ENCODE peak calls at places on chromosomes 16 and 17, in four cellular contexts. E is IMR-90, Y is breast epithelium, F is stomach. L is an unnamed sample. For H3K4me1, the result is how much of the 10 kb centered on the place peaks cover.

GRCh38 chr16:11164482-11165270 is 91.3 kb downstream of the SOCS1 start:
- DNase-seq in E (no peak), Y (no peak), F (peak), L (no peak)

GRCh38 chr16:23020084-23020483 is 129.2 kb downstream of the USP31 start:
- DNase-seq in E (no peak), Y (no peak), F (no peak), L (peak)

GRCh38 chr16:53754938-53755910 is 51.3 kb downstream of the FTO start:
- DNase-seq in E (peak), Y (no peak), F (peak), L (no peak)

GRCh38 chr16:58028541-58029070 is 3.1 kb downstream of the MMP15 start:
- DNase-seq in E (no peak), Y (no peak), F (no peak), L (no peak)

GRCh38 chr17:12983986-12984932 is 33.6 kb downstream of the ELAC2 start:
- DNase-seq in E (peak), Y (no peak), F (no peak), L (peak)

GRCh38 chr17:7022791-7023571 is at the start of gene BCL6B:
- DNase-seq in E (no peak), Y (no peak), F (no peak), L (no peak)

GRCh38 chr16:49003992-49004391 is 277.6 kb downstream of the CBLN1 start:
- DNase-seq in E (no peak), Y (no peak), F (no peak), L (no peak)

GRCh38 chr17:80991645-80992076 is at the start of gene CHMP6:
- DNase-seq in E (peak), Y (no peak), F (peak), L (peak)

GRCh38 chr17:38704645-38705522 is at the start of gene MLLT6:
- DNase-seq in E (peak), Y (peak), F (peak), L (peak)

GRCh38 chr17:5032865-5033264 is 2.4 kb downstream of the SLC52A1 start:
- DNase-seq in E (no peak), Y (no peak), F (no peak), L (no peak)

GRCh38 chr17:20179031-20179430 is 169.9 kb downstream of the SPECC1 start:
- DNase-seq in E (no peak), Y (no peak), F (no peak), L (no peak)

GRCh38 chr16:89727406-89728120 is 6.2 kb downstream of the ZNF276 start:
- DNase-seq in E (no peak), Y (no peak), F (no peak), L (no peak)

GRCh38 chr16:82756283-82756599 is 129.5 kb downstream of the CDH13 start:
- DNase-seq in E (peak), Y (no peak), F (no peak), L (no peak)

GRCh38 chr16:73192227-73192894 is 144.4 kb upstream of the ZFHX3 start:
- DNase-seq in E (no peak), Y (no peak), F (no peak), L (no peak)

GRCh38 chr17:45888392-45888791 is 6.0 kb upstream of the MAPT start:
- DNase-seq in E (no peak), Y (no peak), F (no peak), L (no peak)

GRCh38 chr17:40793800-40794199 is 6.0 kb downstream of the KRT28 start:
- DNase-seq in E (no peak), Y (no peak), F (no peak), L (no peak)

GRCh38 chr17:75614006-75614405 is 19.2 kb upstream of the SMIM5 start:
- DNase-seq in E (no peak), Y (no peak), F (no peak), L (no peak)

GRCh38 chr17:44807817-44808155 is 22.3 kb downstream of the GJC1 start:
- DNase-seq in E (no peak), Y (no peak), F (no peak), L (no peak)

GRCh38 chr16:22353188-22353919 is 21.1 kb downstream of the CDR2 start:
- DNase-seq in E (peak), Y (no peak), F (no peak), L (no peak)

GRCh38 chr16:74448990-74449389 is 27.7 kb upstream of the CLEC18B start:
- DNase-seq in E (peak), Y (no peak), F (peak), L (peak)

GRCh38 chr16:74449470-74449869 is 28.2 kb upstream of the CLEC18B start:
- DNase-seq in E (peak), Y (no peak), F (no peak), L (no peak)

GRCh38 chr16:74450236-74450635 is 29.0 kb upstream of the CLEC18B start:
- DNase-seq in E (no peak), Y (no peak), F (no peak), L (no peak)

GRCh38 chr16:74451951-74452758 is 30.9 kb upstream of the CLEC18B start:
- DNase-seq in E (no peak), Y (no peak), F (no peak), L (no peak)

DNA sequence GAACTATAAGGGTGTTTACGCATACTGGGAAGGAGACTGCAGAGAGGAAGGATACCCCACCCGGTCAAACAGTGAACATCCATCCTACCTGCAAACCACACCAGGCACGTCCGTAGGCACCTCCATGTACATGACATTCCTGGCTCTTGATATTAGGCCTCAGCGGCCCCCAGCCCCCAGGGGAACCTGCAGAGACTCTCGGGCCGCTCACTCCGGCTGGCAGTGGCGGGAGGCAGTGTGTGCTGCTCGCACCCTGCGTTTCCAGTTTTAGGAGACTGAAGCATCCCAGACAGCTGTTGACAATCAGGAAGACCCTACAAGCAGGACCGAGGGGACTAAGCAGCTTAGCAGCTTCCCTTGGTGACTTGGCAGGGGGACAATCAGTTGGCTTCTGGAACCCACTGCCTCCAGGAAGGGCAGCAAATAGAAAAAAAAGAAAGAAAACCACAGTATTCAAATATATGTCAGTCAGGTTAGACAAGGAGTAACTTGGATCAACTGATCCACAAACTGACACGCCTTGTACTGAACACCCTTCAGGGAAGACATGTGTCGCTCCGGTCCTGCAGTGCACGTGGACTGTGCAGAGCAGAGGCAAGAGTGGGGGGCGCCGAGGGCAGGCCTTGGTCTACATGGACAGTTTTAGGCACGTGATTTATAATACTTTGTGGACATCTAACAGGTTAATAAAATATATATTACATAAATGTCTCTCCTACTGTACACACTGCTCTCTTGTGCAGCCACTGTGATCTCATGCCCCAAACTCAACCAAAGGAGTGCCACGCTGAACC is 29.9 kb upstream of the CLEC18B start:
- DNase-seq in E (no peak), Y (no peak), F (no peak), L (no peak)
- TF ChIP-seq POLR2A in E (no peak), Y (no peak), F (no peak), L (no peak)

DNA sequence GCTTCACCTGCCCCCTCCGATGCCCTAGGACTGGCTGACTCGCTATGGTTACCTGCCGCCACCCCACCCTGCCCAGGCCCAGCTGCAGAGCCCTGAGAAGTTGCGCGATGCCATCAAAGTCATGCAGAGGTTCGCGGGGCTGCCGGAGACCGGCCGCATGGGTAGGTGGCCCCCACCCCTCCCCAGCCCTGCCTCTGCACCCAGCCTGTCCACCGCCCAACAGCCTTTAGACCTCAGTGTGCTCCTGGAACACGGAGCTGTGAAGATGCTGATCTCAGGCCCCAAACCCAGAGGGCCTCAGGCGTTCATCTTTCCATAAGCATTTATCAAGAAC is 993 bp downstream of the MMP25 start:
- DNase-seq in E (no peak), Y (no peak), F (no peak), L (no peak)
- H3K4me1 ChIP-seq in E (under half), Y (under half), F (under half), L (under half)

GRCh38 chr16:18809165-18809564 is 7.8 kb upstream of the ARL6IP1 start:
- DNase-seq in E (no peak), Y (no peak), F (no peak), L (no peak)

GRCh38 chr16:18804540-18804939 is 3.2 kb upstream of the ARL6IP1 start:
- DNase-seq in E (no peak), Y (no peak), F (no peak), L (no peak)

GRCh38 chr16:18803569-18804462 is 2.5 kb upstream of the ARL6IP1 start:
- DNase-seq in E (peak), Y (no peak), F (no peak), L (no peak)

GRCh38 chr16:18802755-18803218 is 1.4 kb upstream of the ARL6IP1 start:
- DNase-seq in E (no peak), Y (no peak), F (no peak), L (no peak)

DNA sequence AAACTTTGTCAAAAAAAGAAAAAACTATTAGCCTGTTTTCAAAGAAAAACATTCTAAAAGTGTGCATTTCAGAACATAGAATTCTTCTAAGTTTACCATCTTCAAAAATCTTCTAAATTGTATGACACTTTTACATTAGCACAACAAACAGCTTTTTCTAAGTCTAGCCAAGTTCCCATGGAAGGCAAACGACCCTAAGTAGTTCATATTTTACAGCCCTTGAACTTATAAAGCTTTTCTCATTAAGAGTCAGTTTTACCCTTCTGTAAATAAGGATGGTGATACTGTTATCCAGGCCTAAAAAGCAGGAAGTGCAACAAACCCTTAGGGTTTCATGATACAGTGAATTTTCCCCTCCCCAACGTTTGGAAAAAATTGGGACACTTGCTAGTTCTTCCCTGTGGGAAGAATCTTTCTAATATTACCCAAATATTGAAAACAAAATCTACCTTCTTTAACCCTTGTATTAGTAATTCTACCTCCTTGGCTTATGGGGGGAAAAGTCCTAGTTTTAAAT is 4.0 kb upstream of the ARL6IP1 start:
- DNase-seq in E (no peak), Y (no peak), F (no peak), L (no peak)
- H3K4me3 ChIP-seq in E (no peak), Y (no peak), F (no peak), L (no peak)

GRCh38 chr16:67930191-67930590 is 1.5 kb downstream of the CTRL start:
- DNase-seq in E (no peak), Y (no peak), F (no peak), L (no peak)

GRCh38 chr16:67932462-67932840 is 789 bp upstream of the CTRL start:
- DNase-seq in E (no peak), Y (no peak), F (no peak), L (no peak)

GRCh38 chr16:67930678-67931211 is 917 bp downstream of the CTRL start:
- DNase-seq in E (no peak), Y (no peak), F (no peak), L (no peak)

GRCh38 chr16:67933805-67934204 is 2.1 kb upstream of the CTRL start:
- DNase-seq in E (no peak), Y (no peak), F (no peak), L (no peak)

DNA sequence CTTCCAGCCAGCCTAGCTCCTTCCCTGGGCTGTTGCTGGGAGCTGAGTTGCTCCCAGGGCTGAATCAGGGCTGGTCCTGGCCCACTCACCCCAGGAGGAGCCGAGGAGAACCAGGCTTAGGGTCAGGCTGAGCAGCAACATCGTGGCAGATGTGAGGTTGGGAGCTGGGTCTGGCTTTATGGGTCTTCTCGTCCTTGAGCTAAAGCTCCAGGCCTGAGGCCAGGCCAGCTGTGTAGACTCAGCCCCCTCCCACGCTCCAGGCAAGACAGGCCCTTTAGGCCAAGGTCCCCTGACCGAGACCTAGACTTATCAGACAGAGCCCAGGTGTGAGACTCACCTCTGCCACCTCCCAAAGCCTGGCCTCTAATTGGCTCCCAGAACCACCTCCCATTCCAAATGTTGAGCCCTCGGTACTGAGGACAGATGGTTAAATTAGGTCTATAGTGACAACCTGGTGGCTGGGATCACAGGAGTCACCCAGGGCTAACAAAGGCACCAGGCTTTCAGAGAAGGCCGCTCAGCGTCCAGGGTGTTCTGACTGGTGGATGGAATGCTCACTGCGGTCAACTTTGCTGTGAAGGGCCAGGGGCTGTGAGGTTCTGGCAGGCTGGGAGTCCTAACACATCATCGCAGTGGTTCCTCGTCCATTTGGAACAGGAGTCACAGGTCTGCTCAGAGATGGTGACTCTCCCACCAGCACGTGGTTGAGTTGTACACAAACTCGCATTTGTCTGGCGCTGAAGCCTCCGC is at the start of gene CTRL:
- DNase-seq in E (no peak), Y (no peak), F (no peak), L (no peak)
- TF ChIP-seq POLR2A in E (no peak), Y (no peak), F (no peak), L (no peak)

GRCh38 chr16:625402-626173 is 5.2 kb upstream of the WFIKKN1 start:
- DNase-seq in E (no peak), Y (no peak), F (no peak), L (no peak)

GRCh38 chr16:626787-627457 is 3.9 kb upstream of the WFIKKN1 start:
- DNase-seq in E (peak), Y (no peak), F (no peak), L (no peak)

GRCh38 chr16:622920-623280 is 7.9 kb upstream of the WFIKKN1 start:
- DNase-seq in E (no peak), Y (no peak), F (no peak), L (no peak)

GRCh38 chr16:626174-626765 is 4.5 kb upstream of the WFIKKN1 start:
- DNase-seq in E (no peak), Y (no peak), F (no peak), L (no peak)

GRCh38 chr16:624522-625401 is 6.0 kb upstream of the WFIKKN1 start:
- DNase-seq in E (no peak), Y (no peak), F (no peak), L (no peak)
- H3K4me1 ChIP-seq in E (under half), Y (under half), F (under half), L (under half)

DNA sequence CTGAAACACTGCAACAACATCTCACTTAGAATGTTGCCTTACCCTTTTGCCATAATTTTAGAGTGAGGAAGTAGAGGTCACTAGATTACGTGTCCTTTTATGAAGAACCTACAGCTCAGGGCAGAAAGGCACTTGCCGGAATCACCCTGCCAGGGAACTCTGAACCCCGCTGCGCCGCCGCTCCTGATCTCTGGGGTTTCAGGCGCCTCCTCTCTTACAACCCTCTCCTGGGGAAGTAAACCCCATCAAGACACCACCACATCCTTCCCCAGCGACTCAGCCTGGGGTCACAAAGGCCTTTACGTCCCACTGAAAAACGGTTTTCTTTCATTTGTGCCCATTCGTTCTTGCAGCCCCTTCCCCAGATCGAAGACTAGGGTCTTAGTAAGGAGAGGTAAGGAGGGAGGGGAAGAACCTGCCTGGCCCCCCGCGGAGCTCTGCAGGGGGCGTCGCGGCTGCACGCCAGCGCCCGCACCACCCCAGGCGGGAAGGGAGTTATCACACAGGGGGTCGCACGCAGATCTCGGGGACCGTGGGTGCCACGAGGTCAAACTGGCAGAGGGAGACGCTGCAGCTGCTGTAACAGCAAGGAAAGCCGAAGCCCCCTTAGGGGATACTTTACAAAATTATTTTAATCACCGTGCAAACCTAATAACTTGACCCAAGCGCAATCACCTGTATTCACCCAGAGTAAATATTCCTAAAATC is 1.0 kb upstream of the HLF start:
- DNase-seq in E (no peak), Y (no peak), F (no peak), L (no peak)
- H3K4me3 ChIP-seq in E (no peak), Y (peak), F (peak), L (peak)

GRCh38 chr16:8798174-8798527 is 512 bp downstream of the PMM2 start:
- DNase-seq in E (peak), Y (no peak), F (no peak), L (no peak)

GRCh38 chr16:8796469-8797363 is 723 bp downstream of the TMEM186 start:
- DNase-seq in E (no peak), Y (no peak), F (no peak), L (no peak)

GRCh38 chr16:8795818-8796217 is 1.6 kb downstream of the TMEM186 start:
- DNase-seq in E (no peak), Y (no peak), F (no peak), L (no peak)

GRCh38 chr16:8798535-8799157 is 1.0 kb downstream of the PMM2 start:
- DNase-seq in E (no peak), Y (no peak), F (no peak), L (no peak)

DNA sequence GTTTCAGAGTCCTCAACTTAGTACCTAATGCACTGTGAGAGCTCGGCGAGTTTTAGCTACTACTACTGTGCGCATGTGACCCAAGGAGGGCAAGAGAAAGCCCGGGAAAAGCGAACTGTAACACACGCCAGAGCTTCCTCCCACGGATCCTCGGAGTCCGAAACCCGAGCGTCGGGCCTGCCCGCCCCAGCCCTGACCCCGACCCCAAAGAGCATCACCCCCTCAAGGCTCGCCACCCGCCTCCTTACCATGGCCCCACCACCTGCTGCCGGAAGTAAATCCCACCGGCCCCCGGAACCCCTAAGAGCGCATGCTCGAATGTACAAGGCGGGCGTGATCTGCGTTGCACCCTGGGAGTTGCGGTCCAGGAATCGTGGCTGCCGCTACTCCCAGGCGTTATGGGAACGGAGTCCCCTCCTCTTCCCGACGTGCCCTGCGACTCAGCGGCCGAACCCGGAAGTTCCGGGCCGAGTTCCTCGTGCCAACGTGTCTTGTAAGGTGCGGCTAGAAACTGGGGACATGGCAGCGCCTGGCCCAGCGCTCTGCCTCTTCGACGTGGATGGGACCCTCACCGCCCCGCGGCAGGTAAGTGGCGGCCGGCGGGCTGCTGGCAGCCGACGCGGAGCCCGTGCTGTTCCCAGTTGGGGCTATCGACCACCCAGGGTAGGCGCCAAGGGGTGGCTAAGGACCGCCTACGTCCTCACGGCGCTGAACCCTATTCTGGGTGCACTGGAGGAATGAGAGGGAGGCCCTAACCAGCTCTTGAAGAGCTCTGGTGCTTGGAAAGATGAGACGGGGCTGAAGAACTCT is at the start of the genes PMM2 and TMEM186:
- DNase-seq in E (peak), Y (peak), F (peak), L (peak)
- TF ChIP-seq POLR2A in E (peak), Y (no peak), F (no peak), L (no peak)

GRCh38 chr16:27234171-27234570 is 30.8 kb downstream of the KDM8 start:
- DNase-seq in E (no peak), Y (no peak), F (no peak), L (no peak)
- H3K4me1 ChIP-seq in E (under half), Y (under half), F (half or more), L (under half)